ENCODE peak calls at places on chromosomes 2 and 18, in five cellular contexts. C is cardiac muscle cell, R is transverse colon, K is left ventricle myocardium inferior, A is AG10803. T is an unnamed sample.

GRCh38 chr2:45944075-45944474 is 292.6 kb downstream of the PRKCE start:
- DNase-seq in K (no peak), A (peak), R (no peak), C (no peak), T (no peak)

GRCh38 chr2:69629921-69630608 is 13.5 kb downstream of the AAK1 start:
- DNase-seq in K (no peak), A (no peak), R (no peak), C (no peak), T (no peak)

GRCh38 chr2:239854596-239854995 is 170.5 kb downstream of the NDUFA10 start:
- DNase-seq in R (no peak), C (no peak), K (no peak), A (no peak), T (peak)

GRCh38 chr2:241655516-241656189 is 18.2 kb downstream of the ATG4B start:
- DNase-seq in R (no peak), K (no peak), A (no peak), C (no peak), T (no peak)

GRCh38 chr18:40534748-40535147 is 1420.3 kb upstream of the PIK3C3 start:
- DNase-seq in K (no peak), R (no peak), C (no peak), A (no peak), T (no peak)

GRCh38 chr2:161131074-161131680 is 29.1 kb upstream of the TANK start:
- DNase-seq in K (no peak), A (no peak), C (no peak), R (no peak), T (no peak)

GRCh38 chr2:48315847-48316194 is 214.1 kb upstream of the STON1 start:
- DNase-seq in A (no peak), K (no peak), C (peak), R (peak), T (no peak)

GRCh38 chr2:159060518-159060917 is 92.1 kb downstream of the TANC1 start:
- DNase-seq in A (no peak), R (no peak), C (no peak), K (no peak), T (no peak)

GRCh38 chr18:32767400-32767799 is 5.4 kb downstream of the KLHL14 start:
- DNase-seq in R (no peak), C (no peak), K (no peak), A (no peak), T (no peak)

GRCh38 chr18:48682768-48683167 is 143.9 kb downstream of the CTIF start:
- DNase-seq in C (no peak), A (no peak), R (no peak), K (no peak), T (no peak)

GRCh38 chr18:76937597-76937996 is 115.2 kb downstream of the ZNF236 start:
- DNase-seq in K (no peak), A (peak), R (no peak), C (no peak), T (no peak)

GRCh38 chr2:19363474-19363778 is 5.0 kb upstream of the OSR1 start:
- DNase-seq in K (no peak), A (no peak), R (no peak), C (no peak), T (no peak)

GRCh38 chr2:1744446-1745170 is at the start of gene PXDN:
- DNase-seq in R (peak), A (peak), K (peak), C (no peak), T (peak)
- TF ChIP-seq CTCF in R (no peak), A (no peak), K (no peak), C (peak), T (no peak)

GRCh38 chr2:179129574-179130238 is 79.8 kb upstream of the CCDC141 start:
- DNase-seq in R (no peak), C (peak), A (no peak), K (no peak), T (no peak)
- TF ChIP-seq CTCF in R (no peak), C (peak), A (peak), K (peak), T (peak)

GRCh38 chr2:201182650-201183372 is at the start of gene CASP10:
- DNase-seq in K (no peak), C (no peak), R (peak), A (peak), T (no peak)
- TF ChIP-seq CTCF in K (peak), C (peak), R (peak), A (peak), T (no peak)

GRCh38 chr2:15058628-15059157 is 426.2 kb downstream of the LRATD1 start:
- DNase-seq in K (no peak), R (no peak), A (no peak), C (no peak), T (no peak)

GRCh38 chr2:15061268-15061667 is 428.8 kb downstream of the LRATD1 start:
- DNase-seq in C (no peak), K (no peak), A (no peak), R (no peak), T (no peak)

GRCh38 chr2:15053542-15053941 is 421.0 kb downstream of the LRATD1 start:
- DNase-seq in R (no peak), A (no peak), C (no peak), K (no peak), T (no peak)

GRCh38 chr2:15059870-15060617 is 427.5 kb downstream of the LRATD1 start:
- DNase-seq in C (no peak), R (no peak), K (no peak), A (no peak), T (no peak)

DNA sequence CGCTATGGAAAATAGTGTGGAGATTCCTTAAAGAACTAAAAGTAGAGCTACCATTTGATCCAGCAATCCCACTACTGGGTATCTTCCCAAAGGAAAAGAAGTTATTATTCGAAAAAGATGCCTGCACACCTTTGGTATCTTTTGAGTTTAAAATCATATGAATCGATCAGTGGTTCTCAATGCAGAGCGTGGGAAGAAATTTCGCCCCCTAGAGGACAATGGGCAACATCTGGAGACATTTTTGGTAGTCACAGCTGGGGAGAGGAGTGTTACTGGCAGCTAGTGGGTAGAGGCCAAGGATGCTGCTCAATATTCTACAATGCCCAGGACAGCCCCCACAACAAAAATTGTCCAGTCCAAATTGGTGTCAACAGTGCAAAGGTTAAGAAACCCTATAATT is 425.5 kb downstream of the LRATD1 start:
- DNase-seq in A (no peak), K (no peak), R (no peak), C (no peak), T (no peak)
- TF ChIP-seq CTCF in A (peak), K (peak), R (no peak), C (no peak), T (no peak)

DNA sequence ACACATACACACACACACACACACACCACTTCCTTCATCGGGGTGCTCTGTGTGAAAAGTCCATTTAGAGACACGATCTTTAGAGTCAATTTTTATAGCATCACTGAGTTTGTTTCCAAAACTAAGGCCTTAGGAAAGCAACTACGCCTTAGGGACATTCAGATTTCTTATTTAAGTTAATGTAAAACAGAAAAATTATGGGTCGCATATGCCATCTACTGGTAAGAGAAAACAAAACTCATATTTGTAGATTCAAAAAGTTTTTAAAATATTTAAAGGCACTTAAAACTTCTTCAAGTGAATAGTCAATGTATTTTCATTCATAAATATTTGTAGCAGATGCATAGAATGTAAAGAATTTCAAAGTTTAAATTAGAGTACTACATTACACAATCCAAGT is 166.2 kb downstream of the ATAD2B start:
- DNase-seq in K (no peak), C (peak), A (peak), R (no peak), T (no peak)
- TF ChIP-seq CTCF in K (peak), C (peak), A (peak), R (peak), T (peak)

DNA sequence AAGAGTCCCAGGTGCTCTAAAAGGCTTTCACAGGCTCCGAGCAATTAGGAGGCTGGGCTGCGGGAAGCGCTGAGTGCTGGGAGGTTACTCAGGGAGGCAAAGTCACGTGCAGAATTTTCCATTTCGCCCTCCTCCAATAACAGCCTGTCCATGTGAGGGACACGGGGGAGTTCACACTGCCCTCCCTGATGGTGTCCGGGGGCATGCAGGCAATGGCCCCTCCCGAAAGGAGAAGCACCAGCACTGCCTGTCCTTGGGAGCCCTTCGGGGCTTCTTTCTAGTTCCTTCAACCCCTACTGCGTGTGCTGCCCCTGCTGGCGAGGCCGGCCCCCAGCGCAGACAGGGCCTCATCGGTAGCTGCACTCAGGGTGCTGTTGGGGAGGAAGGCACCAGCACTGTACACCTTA is 63.1 kb upstream of the HPCAL1 start:
- DNase-seq in R (no peak), K (no peak), C (no peak), A (no peak), T (no peak)
- TF ChIP-seq CTCF in R (no peak), K (peak), C (peak), A (no peak), T (no peak)